ENCODE peak calls at places on chromosomes 13 and 19, in eight cellular contexts. U, V, Y, R, P, G, A and Q are unnamed samples.

GRCh38 chr13:81916471-81916870 is 1575.5 kb upstream of the SPRY2 start:
- DNase-seq in G (no peak), A (no peak), Y (no peak), U (no peak), V (no peak), R (no peak), P (no peak), Q (no peak)

GRCh38 chr13:64662887-64663593 is 2567.1 kb downstream of the PCDH9 start:
- DNase-seq in V (no peak), G (no peak), A (no peak), R (no peak), P (no peak), U (no peak), Y (no peak), Q (no peak)

GRCh38 chr19:38183227-38183914 is 40.7 kb downstream of the DPF1 start:
- DNase-seq in R (no peak), U (peak), V (no peak), P (no peak), A (peak), G (no peak), Y (peak), Q (no peak)

GRCh38 chr19:11247391-11247790 is 8.0 kb downstream of the ANGPTL8 start:
- DNase-seq in A (peak), U (no peak), Y (peak), P (no peak), V (no peak), G (no peak), R (no peak), Q (no peak)

GRCh38 chr19:32041681-32042292 is 303.6 kb upstream of the ZNF507 start:
- DNase-seq in U (peak), Y (no peak), G (no peak), R (no peak), P (peak), A (peak), V (peak), Q (no peak)

GRCh38 chr13:97284558-97284957 is 62.4 kb downstream of the MBNL2 start:
- DNase-seq in A (peak), Y (no peak), V (no peak), U (no peak), R (no peak), P (no peak), G (no peak), Q (no peak)

GRCh38 chr19:44621367-44621766 is 8.0 kb downstream of the IGSF23 start:
- DNase-seq in V (no peak), G (no peak), Y (no peak), R (no peak), P (no peak), A (no peak), U (no peak), Q (no peak)

GRCh38 chr19:32691952-32692726 is 518 bp downstream of the NUDT19 start:
- DNase-seq in U (peak), A (peak), G (no peak), R (no peak), P (peak), V (peak), Y (peak), Q (peak)

GRCh38 chr19:3556978-3557460 is 367 bp downstream of the MFSD12 start:
- DNase-seq in P (peak), R (no peak), V (no peak), G (peak), A (no peak), Y (peak), U (no peak), Q (no peak)

GRCh38 chr13:30726192-30726591 is 9.2 kb upstream of the ALOX5AP start:
- DNase-seq in Y (no peak), R (no peak), G (no peak), U (no peak), A (no peak), V (no peak), P (no peak), Q (no peak)

GRCh38 chr19:52172347-52172746 is 926 bp upstream of the ZNF836 start:
- DNase-seq in A (no peak), R (no peak), G (no peak), Y (no peak), P (no peak), V (no peak), U (no peak), Q (no peak)

GRCh38 chr19:1157931-1158884 is 15.9 kb downstream of the SBNO2 start:
- DNase-seq in G (no peak), U (no peak), P (no peak), V (no peak), R (no peak), Y (no peak), A (no peak), Q (no peak)

GRCh38 chr13:110841846-110842245 is 73.0 kb downstream of the ANKRD10 start:
- DNase-seq in A (no peak), Y (no peak), U (no peak), R (peak), P (no peak), V (no peak), G (no peak), Q (peak)

GRCh38 chr19:38122402-38123093 is 101.5 kb downstream of the DPF1 start:
- DNase-seq in Y (no peak), A (no peak), P (no peak), R (no peak), U (no peak), V (no peak), G (no peak), Q (no peak)

GRCh38 chr19:53308339-53308811 is 25.2 kb upstream of the ZNF845 start:
- DNase-seq in V (no peak), R (peak), P (no peak), Y (peak), U (peak), A (no peak), G (no peak), Q (no peak)